ENCODE peak calls at places on chromosomes 6 and 20, in six cellular contexts. One of them, this sample, is unnamed. For H3K9me3, the result is how much of the 10 kb centered on the place peaks cover.

GRCh38 chr20:5039255-5039657 is 37.9 kb upstream of the SLC23A2 start:
- DNase-seq in HCT116: no peak
- DNase-seq in breast epithelium: no peak
- DNase-seq in upper lobe of left lung: no peak
- DNase-seq in sigmoid colon: no peak
- DNase-seq in stomach: no peak
- DNase-seq in this sample: peak

GRCh38 chr20:14264869-14265268 is 72.5 kb downstream of the FLRT3 start:
- DNase-seq in stomach: no peak
- DNase-seq in upper lobe of left lung: no peak
- DNase-seq in sigmoid colon: no peak
- DNase-seq in HCT116: no peak
- DNase-seq in breast epithelium: no peak
- DNase-seq in this sample: no peak

GRCh38 chr6:124882580-124883393 is 79.5 kb upstream of the RNF217 start:
- DNase-seq in sigmoid colon: no peak
- DNase-seq in stomach: no peak
- DNase-seq in HCT116: no peak
- DNase-seq in upper lobe of left lung: no peak
- DNase-seq in breast epithelium: no peak
- DNase-seq in this sample: no peak

GRCh38 chr6:109299695-109300564 is 82.3 kb downstream of the CD164 start:
- DNase-seq in HCT116: no peak
- DNase-seq in upper lobe of left lung: no peak
- DNase-seq in stomach: peak
- DNase-seq in breast epithelium: no peak
- DNase-seq in sigmoid colon: peak
- DNase-seq in this sample: no peak

GRCh38 chr6:33854572-33855030 is 50.8 kb upstream of the MLN start:
- DNase-seq in stomach: no peak
- DNase-seq in sigmoid colon: no peak
- DNase-seq in breast epithelium: no peak
- DNase-seq in HCT116: no peak
- DNase-seq in upper lobe of left lung: no peak
- DNase-seq in this sample: no peak

GRCh38 chr20:48425776-48426175 is 402.0 kb downstream of the PREX1 start:
- DNase-seq in upper lobe of left lung: peak
- DNase-seq in stomach: no peak
- DNase-seq in HCT116: no peak
- DNase-seq in sigmoid colon: no peak
- DNase-seq in breast epithelium: no peak
- DNase-seq in this sample: no peak

GRCh38 chr20:48153523-48153922 is 368.2 kb upstream of the SULF2 start:
- DNase-seq in HCT116: no peak
- DNase-seq in stomach: no peak
- DNase-seq in sigmoid colon: no peak
- DNase-seq in upper lobe of left lung: no peak
- DNase-seq in breast epithelium: no peak
- DNase-seq in this sample: no peak

GRCh38 chr6:112640895-112641294 is 293.8 kb downstream of the RFPL4B start:
- DNase-seq in HCT116: no peak
- DNase-seq in breast epithelium: no peak
- DNase-seq in upper lobe of left lung: no peak
- DNase-seq in sigmoid colon: no peak
- DNase-seq in stomach: no peak
- DNase-seq in this sample: no peak

GRCh38 chr6:89509719-89510339 is 76.9 kb downstream of the ANKRD6 start:
- DNase-seq in upper lobe of left lung: no peak
- DNase-seq in HCT116: no peak
- DNase-seq in sigmoid colon: no peak
- DNase-seq in breast epithelium: no peak
- DNase-seq in stomach: peak
- DNase-seq in this sample: no peak

GRCh38 chr6:10555625-10556309 is 34.6 kb downstream of the GCNT2 start:
- DNase-seq in stomach: peak
- DNase-seq in breast epithelium: peak
- DNase-seq in sigmoid colon: peak
- DNase-seq in HCT116: no peak
- DNase-seq in upper lobe of left lung: no peak
- DNase-seq in this sample: no peak

GRCh38 chr6:152123076-152123475 is 315.6 kb downstream of the ESR1 start:
- DNase-seq in upper lobe of left lung: no peak
- DNase-seq in breast epithelium: no peak
- DNase-seq in HCT116: no peak
- DNase-seq in stomach: no peak
- DNase-seq in sigmoid colon: no peak
- DNase-seq in this sample: no peak

GRCh38 chr20:63628246-63628975 is 1.5 kb upstream of the GMEB2 start:
- DNase-seq in breast epithelium: no peak
- DNase-seq in sigmoid colon: peak
- DNase-seq in stomach: peak
- DNase-seq in HCT116: peak
- DNase-seq in upper lobe of left lung: no peak
- DNase-seq in this sample: peak

DNA sequence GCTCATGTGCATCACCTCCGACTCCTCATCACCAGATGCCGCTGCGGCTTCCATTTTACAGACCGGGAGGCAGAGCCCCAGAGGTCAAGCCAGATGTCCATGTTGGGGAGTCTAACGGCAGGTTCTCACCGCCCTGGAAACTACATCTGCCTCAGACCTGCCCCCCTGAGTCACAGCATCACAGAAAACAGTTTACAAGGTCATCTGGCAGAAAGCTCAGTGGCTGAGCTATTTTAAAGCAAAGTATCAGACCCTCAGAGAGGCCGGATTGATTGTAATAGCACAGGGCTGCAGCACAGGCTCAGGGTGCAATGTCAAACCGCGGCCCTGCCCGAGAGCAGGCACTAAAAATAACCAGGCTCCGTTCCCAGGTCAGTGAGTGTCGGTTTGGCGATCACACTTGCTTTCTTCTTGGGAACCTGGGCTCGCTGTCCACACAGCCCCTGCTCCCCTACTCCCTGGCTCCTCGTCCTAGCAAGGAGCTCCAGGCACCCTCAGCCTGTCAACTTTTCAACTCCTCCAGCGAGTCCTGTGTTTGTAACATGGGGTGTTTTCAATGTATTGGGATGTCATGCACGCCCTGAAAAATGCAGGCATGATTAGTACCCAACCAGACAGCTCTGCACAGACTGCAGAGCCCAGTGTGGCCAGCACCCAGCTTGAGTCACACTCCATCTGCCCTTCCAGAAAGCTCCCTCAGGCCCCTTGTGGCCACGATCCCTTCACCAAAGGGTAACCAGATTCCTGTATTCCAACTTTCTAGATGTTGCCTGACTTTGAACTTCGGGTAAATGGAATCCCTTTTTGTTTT is 264.5 kb downstream of the CDH4 start:
- DNase-seq in breast epithelium: no peak
- DNase-seq in upper lobe of left lung: no peak
- DNase-seq in stomach: no peak
- DNase-seq in sigmoid colon: no peak
- DNase-seq in HCT116: no peak
- DNase-seq in this sample: peak
- TF ChIP-seq POLR2AphosphoS5 in breast epithelium: no peak
- TF ChIP-seq POLR2AphosphoS5 in upper lobe of left lung: no peak
- TF ChIP-seq POLR2AphosphoS5 in stomach: no peak
- TF ChIP-seq POLR2AphosphoS5 in sigmoid colon: no peak
- TF ChIP-seq POLR2AphosphoS5 in HCT116: no peak
- TF ChIP-seq POLR2AphosphoS5 in this sample: no peak

GRCh38 chr6:35495258-35496035 is 1.4 kb downstream of the TEAD3 start:
- DNase-seq in stomach: no peak
- DNase-seq in sigmoid colon: peak
- DNase-seq in breast epithelium: no peak
- DNase-seq in upper lobe of left lung: no peak
- DNase-seq in HCT116: no peak
- DNase-seq in this sample: no peak
- H3K27ac ChIP-seq in stomach: peak
- H3K27ac ChIP-seq in sigmoid colon: peak
- H3K27ac ChIP-seq in breast epithelium: peak
- H3K27ac ChIP-seq in upper lobe of left lung: peak
- H3K27ac ChIP-seq in HCT116: peak
- H3K27ac ChIP-seq in this sample: peak

GRCh38 chr6:167717867-167718266 is 108.8 kb upstream of the AFDN start:
- DNase-seq in upper lobe of left lung: no peak
- DNase-seq in stomach: no peak
- DNase-seq in breast epithelium: no peak
- DNase-seq in sigmoid colon: no peak
- DNase-seq in HCT116: no peak
- DNase-seq in this sample: no peak

GRCh38 chr6:167721291-167721690 is 105.4 kb upstream of the AFDN start:
- DNase-seq in upper lobe of left lung: no peak
- DNase-seq in HCT116: no peak
- DNase-seq in stomach: peak
- DNase-seq in sigmoid colon: no peak
- DNase-seq in breast epithelium: no peak
- DNase-seq in this sample: peak

GRCh38 chr6:167717455-167717854 is 109.3 kb upstream of the AFDN start:
- DNase-seq in upper lobe of left lung: no peak
- DNase-seq in breast epithelium: peak
- DNase-seq in HCT116: no peak
- DNase-seq in sigmoid colon: no peak
- DNase-seq in stomach: no peak
- DNase-seq in this sample: peak

GRCh38 chr6:167720456-167721285 is 106.0 kb upstream of the AFDN start:
- DNase-seq in breast epithelium: no peak
- DNase-seq in upper lobe of left lung: peak
- DNase-seq in HCT116: no peak
- DNase-seq in sigmoid colon: no peak
- DNase-seq in stomach: no peak
- DNase-seq in this sample: peak

GRCh38 chr6:167719920-167720319 is 106.8 kb upstream of the AFDN start:
- DNase-seq in stomach: no peak
- DNase-seq in sigmoid colon: no peak
- DNase-seq in HCT116: no peak
- DNase-seq in upper lobe of left lung: peak
- DNase-seq in breast epithelium: no peak
- DNase-seq in this sample: peak
- H3K9me3 ChIP-seq in stomach: under half
- H3K9me3 ChIP-seq in sigmoid colon: under half
- H3K9me3 ChIP-seq in HCT116: under half
- H3K9me3 ChIP-seq in upper lobe of left lung: under half
- H3K9me3 ChIP-seq in breast epithelium: under half
- H3K9me3 ChIP-seq in this sample: under half

DNA sequence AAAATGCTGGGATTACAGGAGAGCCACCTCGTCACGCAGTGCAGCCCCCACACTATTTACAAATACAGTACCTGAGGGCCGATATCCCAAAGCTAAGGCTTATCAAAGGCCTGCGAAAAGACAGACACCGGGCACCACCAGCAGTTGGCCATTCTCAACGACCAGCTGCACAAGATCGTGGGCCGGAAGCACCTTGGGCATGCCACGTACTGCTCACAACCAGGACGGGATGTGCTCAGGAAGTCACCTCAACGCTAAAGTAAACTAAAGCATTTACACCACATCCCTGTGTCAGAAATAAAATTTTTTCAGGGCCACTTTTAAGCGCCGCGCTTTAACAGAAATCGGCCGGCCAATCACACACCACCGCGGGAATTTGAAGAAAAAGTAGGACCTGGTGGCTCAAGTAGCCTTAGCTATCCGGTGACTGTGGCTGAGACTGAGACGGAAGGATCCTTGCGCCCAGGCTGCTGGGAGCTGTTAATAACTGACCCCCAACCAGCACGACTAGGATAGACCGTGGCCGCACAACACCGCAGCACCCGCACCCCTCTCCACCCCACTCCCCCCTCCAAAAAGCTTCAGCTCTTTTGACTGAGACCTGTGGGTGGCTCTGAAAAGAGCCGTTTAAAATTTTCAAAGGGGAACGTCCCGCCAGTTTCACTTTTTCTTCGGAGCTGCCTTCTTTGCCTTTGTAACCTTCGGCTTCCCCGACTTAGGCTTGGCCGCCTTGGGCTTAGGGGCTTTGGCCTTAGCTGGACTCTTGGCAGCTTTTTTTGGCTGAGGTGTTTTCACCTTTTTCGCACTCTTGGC is 131.2 kb upstream of the BTN3A2 start:
- DNase-seq in upper lobe of left lung: peak
- DNase-seq in HCT116: no peak
- DNase-seq in stomach: peak
- DNase-seq in breast epithelium: peak
- DNase-seq in sigmoid colon: peak
- DNase-seq in this sample: peak
- TF ChIP-seq POLR2AphosphoS5 in upper lobe of left lung: peak
- TF ChIP-seq POLR2AphosphoS5 in HCT116: no peak
- TF ChIP-seq POLR2AphosphoS5 in stomach: no peak
- TF ChIP-seq POLR2AphosphoS5 in breast epithelium: no peak
- TF ChIP-seq POLR2AphosphoS5 in sigmoid colon: peak
- TF ChIP-seq POLR2AphosphoS5 in this sample: peak

GRCh38 chr6:30935018-30935417 is 3.0 kb upstream of the SFTA2 start:
- DNase-seq in breast epithelium: no peak
- DNase-seq in HCT116: no peak
- DNase-seq in stomach: no peak
- DNase-seq in upper lobe of left lung: no peak
- DNase-seq in sigmoid colon: no peak
- DNase-seq in this sample: no peak
- H3K27ac ChIP-seq in breast epithelium: no peak
- H3K27ac ChIP-seq in HCT116: no peak
- H3K27ac ChIP-seq in stomach: no peak
- H3K27ac ChIP-seq in upper lobe of left lung: peak
- H3K27ac ChIP-seq in sigmoid colon: no peak
- H3K27ac ChIP-seq in this sample: no peak

GRCh38 chr20:31322504-31322903 is 14.1 kb upstream of the DEFB116 start:
- DNase-seq in sigmoid colon: no peak
- DNase-seq in upper lobe of left lung: no peak
- DNase-seq in HCT116: no peak
- DNase-seq in stomach: no peak
- DNase-seq in breast epithelium: no peak
- DNase-seq in this sample: no peak
- H3K9me3 ChIP-seq in sigmoid colon: under half
- H3K9me3 ChIP-seq in upper lobe of left lung: under half
- H3K9me3 ChIP-seq in HCT116: under half
- H3K9me3 ChIP-seq in stomach: under half
- H3K9me3 ChIP-seq in breast epithelium: under half
- H3K9me3 ChIP-seq in this sample: half or more

GRCh38 chr6:31225735-31226134 is 46.2 kb downstream of the HLA-C start:
- DNase-seq in breast epithelium: no peak
- DNase-seq in upper lobe of left lung: no peak
- DNase-seq in stomach: peak
- DNase-seq in HCT116: no peak
- DNase-seq in sigmoid colon: no peak
- DNase-seq in this sample: no peak
- TF ChIP-seq POLR2AphosphoS5 in breast epithelium: no peak
- TF ChIP-seq POLR2AphosphoS5 in upper lobe of left lung: no peak
- TF ChIP-seq POLR2AphosphoS5 in stomach: no peak
- TF ChIP-seq POLR2AphosphoS5 in HCT116: no peak
- TF ChIP-seq POLR2AphosphoS5 in sigmoid colon: no peak
- TF ChIP-seq POLR2AphosphoS5 in this sample: no peak

GRCh38 chr20:36116813-36117441 is 37.6 kb upstream of the EPB41L1 start:
- DNase-seq in sigmoid colon: no peak
- DNase-seq in stomach: no peak
- DNase-seq in HCT116: no peak
- DNase-seq in upper lobe of left lung: no peak
- DNase-seq in breast epithelium: no peak
- DNase-seq in this sample: no peak
- H3K27ac ChIP-seq in sigmoid colon: no peak
- H3K27ac ChIP-seq in stomach: peak
- H3K27ac ChIP-seq in HCT116: no peak
- H3K27ac ChIP-seq in upper lobe of left lung: no peak
- H3K27ac ChIP-seq in breast epithelium: peak
- H3K27ac ChIP-seq in this sample: no peak